ENCODE peak calls at places on chromosomes 2 and 18, in six cellular contexts. S, J, T, Y, K and X are unnamed samples.

GRCh38 chr2:8541636-8542035 is 140.2 kb upstream of the ID2 start:
- DNase-seq in S (no peak), J (no peak), T (peak), Y (no peak), K (no peak), X (no peak)

GRCh38 chr2:163558286-163559009 is 177.4 kb downstream of the FIGN start:
- DNase-seq in S (no peak), J (no peak), T (no peak), Y (no peak), K (no peak), X (no peak)

GRCh38 chr18:77059294-77059916 is 73.2 kb downstream of the MBP start:
- DNase-seq in S (peak), J (peak), T (no peak), Y (no peak), K (peak), X (peak)

GRCh38 chr2:233165895-233166661 is 85.4 kb upstream of the ATG16L1 start:
- DNase-seq in S (no peak), J (peak), T (no peak), Y (no peak), K (peak), X (peak)

GRCh38 chr2:176582990-176583481 is 313.8 kb downstream of the MTX2 start:
- DNase-seq in S (no peak), J (peak), T (no peak), Y (no peak), K (no peak), X (peak)

GRCh38 chr2:234954551-234954992 is 2.8 kb downstream of the SH3BP4 start:
- DNase-seq in S (no peak), J (peak), T (peak), Y (no peak), K (no peak), X (peak)

GRCh38 chr2:107719781-107720180 is 106.9 kb upstream of the RGPD4 start:
- DNase-seq in S (peak), J (no peak), T (no peak), Y (no peak), K (no peak), X (no peak)

GRCh38 chr2:226691265-226691664 is 108.4 kb downstream of the IRS1 start:
- DNase-seq in S (no peak), J (no peak), T (no peak), Y (no peak), K (no peak), X (no peak)

GRCh38 chr2:23692901-23693605 is 233.9 kb downstream of the ATAD2B start:
- DNase-seq in S (no peak), J (no peak), T (no peak), Y (no peak), K (no peak), X (no peak)

GRCh38 chr2:238761802-238762373 is 86.0 kb upstream of the TWIST2 start:
- DNase-seq in S (peak), J (peak), T (no peak), Y (no peak), K (no peak), X (peak)

GRCh38 chr18:57519668-57520424 is 66.7 kb downstream of the FECH start:
- DNase-seq in S (no peak), J (no peak), T (no peak), Y (no peak), K (no peak), X (no peak)

GRCh38 chr2:138902239-138902871 is 122.2 kb upstream of the NXPH2 start:
- DNase-seq in S (no peak), J (no peak), T (no peak), Y (no peak), K (no peak), X (no peak)

GRCh38 chr2:28958689-28959088 is 22.4 kb upstream of the TOGARAM2 start:
- DNase-seq in S (peak), J (peak), T (no peak), Y (no peak), K (peak), X (peak)

GRCh38 chr2:223203971-223204370 is 152.0 kb downstream of the KCNE4 start:
- DNase-seq in S (no peak), J (peak), T (no peak), Y (no peak), K (no peak), X (peak)

GRCh38 chr18:60329131-60329530 is 43.4 kb downstream of the MC4R start:
- DNase-seq in S (no peak), J (no peak), T (no peak), Y (no peak), K (no peak), X (no peak)

GRCh38 chr18:5145168-5145857 is 51.7 kb downstream of the AKAIN1 start:
- DNase-seq in S (peak), J (no peak), T (no peak), Y (no peak), K (no peak), X (no peak)

GRCh38 chr2:40169430-40169829 is 282.5 kb downstream of the SLC8A1 start:
- DNase-seq in S (no peak), J (no peak), T (no peak), Y (no peak), K (no peak), X (no peak)

GRCh38 chr18:50796495-50796894 is 23.3 kb downstream of the MRO start:
- DNase-seq in S (no peak), J (no peak), T (no peak), Y (no peak), K (no peak), X (no peak)

GRCh38 chr2:62152000-62152399 is 43.9 kb upstream of the B3GNT2 start:
- DNase-seq in S (no peak), J (peak), T (no peak), Y (no peak), K (no peak), X (peak)

GRCh38 chr2:234676109-234676858 is 179.4 kb upstream of the ARL4C start:
- DNase-seq in S (no peak), J (no peak), T (no peak), Y (no peak), K (no peak), X (no peak)

GRCh38 chr18:35616664-35617423 is 35.3 kb downstream of the GALNT1 start:
- DNase-seq in S (no peak), J (peak), T (no peak), Y (peak), K (peak), X (peak)

GRCh38 chr2:218393750-218394290 is 5.8 kb upstream of the CTDSP1 start:
- DNase-seq in S (no peak), J (no peak), T (no peak), Y (no peak), K (no peak), X (no peak)

GRCh38 chr2:55786286-55786685 is 92.6 kb upstream of the PNPT1 start:
- DNase-seq in S (no peak), J (no peak), T (no peak), Y (no peak), K (no peak), X (no peak)

GRCh38 chr2:190119257-190119656 is 56.7 kb upstream of the MSTN start:
- DNase-seq in S (peak), J (peak), T (no peak), Y (peak), K (peak), X (no peak)

GRCh38 chr2:30234180-30234971 is 3.0 kb downstream of the LBH start:
- DNase-seq in S (no peak), J (peak), T (peak), Y (no peak), K (peak), X (peak)

GRCh38 chr18:79517322-79517721 is 121.6 kb downstream of the NFATC1 start:
- DNase-seq in S (no peak), J (no peak), T (peak), Y (peak), K (peak), X (no peak)